ENCODE peak calls at places on chromosomes 13 and 19, in five cellular contexts. S is T-helper 2 cell; U is NK-92 treated with Interleukin-12 subunit alpha and Interleukin-12 subunit beta, amount 100 ng/mL, for 24 hours; V is HAP-1; C is A172. M is an unnamed sample.

GRCh38 chr13:21228738-21229137 is 52.3 kb downstream of the MRPL57 start:
- DNase-seq in V (no peak), U (no peak), S (no peak), C (no peak), M (no peak)

GRCh38 chr19:28489126-28489660 is 723.8 kb downstream of the UQCRFS1 start:
- DNase-seq in S (no peak), V (no peak), U (no peak), C (no peak), M (no peak)

GRCh38 chr19:45125975-45126493 is 33.1 kb downstream of the PPP1R37 start:
- DNase-seq in U (peak), V (peak), S (peak), C (peak), M (peak)

GRCh38 chr13:49098198-49098597 is 121.9 kb upstream of the MLNR start:
- DNase-seq in V (no peak), S (peak), C (peak), U (no peak), M (peak)

GRCh38 chr19:43799502-43800142 is 2.6 kb downstream of the LYPD5 start:
- DNase-seq in V (no peak), C (peak), U (no peak), S (no peak), M (no peak)

GRCh38 chr13:97030705-97031452 is 36.6 kb upstream of the OXGR1 start:
- DNase-seq in C (peak), U (no peak), V (peak), S (no peak), M (peak)

GRCh38 chr13:48066310-48066989 is 28.5 kb downstream of the MED4 start:
- DNase-seq in U (no peak), C (peak), S (no peak), V (peak), M (peak)

GRCh38 chr19:33252418-33252962 is 26.8 kb upstream of the SLC7A10 start:
- DNase-seq in U (no peak), V (no peak), S (no peak), C (no peak), M (no peak)

GRCh38 chr19:14407889-14408640 is 11.1 kb downstream of the DDX39A start:
- DNase-seq in C (no peak), U (no peak), S (no peak), V (no peak), M (no peak)

GRCh38 chr19:3073159-3073563 is 10.9 kb upstream of the TLE5 start:
- DNase-seq in U (no peak), V (peak), S (no peak), C (peak), M (peak)

GRCh38 chr13:39202746-39203145 is 164.5 kb downstream of the NHLRC3 start:
- DNase-seq in U (no peak), V (no peak), C (no peak), S (no peak), M (no peak)